ENCODE peak calls at places on chromosomes 4 and X, in ten cellular contexts. G is osteoblast, O is adrenal gland, C is MM.1S, Z is SK-N-SH, F is cardiac muscle cell, H is heart right ventricle, L is A549, U is prostate gland, J is OCI-LY7. I is an unnamed sample. For H3K4me1, the result is how much of the 10 kb centered on the place peaks cover.

GRCh38 chr4:53377319-53378170 is at the start of gene FIP1L1:
- DNase-seq in L (peak), H (peak), U (peak), F (peak), C (peak), J (peak), O (peak), Z (peak), G (peak), I (peak)

GRCh38 chr4:85370400-85371032 is 104.4 kb upstream of the ARHGAP24 start:
- DNase-seq in O (peak), Z (peak), G (no peak), C (peak), H (peak), F (peak), U (no peak), J (peak), L (peak), I (no peak)

GRCh38 chr4:115294717-115295116 is 181.3 kb upstream of the NDST4 start:
- DNase-seq in U (no peak), J (no peak), H (no peak), O (no peak), G (no peak), C (no peak), F (no peak), L (no peak), Z (no peak), I (no peak)

GRCh38 chr4:38728651-38729141 is 54.1 kb downstream of the TLR10 start:
- DNase-seq in C (no peak), U (peak), J (no peak), F (no peak), O (no peak), G (no peak), Z (no peak), H (no peak), L (peak), I (peak)

GRCh38 chr4:8550691-8551090 is 29.5 kb upstream of the GPR78 start:
- DNase-seq in G (peak), C (no peak), J (no peak), O (no peak), H (no peak), F (no peak), L (no peak), Z (peak), U (no peak), I (no peak)

GRCh38 chrX:139120760-139121159 is 409.2 kb upstream of the FGF13 start:
- DNase-seq in L (no peak), G (no peak), U (no peak), H (no peak), C (no peak), Z (no peak), F (no peak), J (no peak), O (no peak), I (no peak)

GRCh38 chr4:109589605-109590004 is 29.6 kb downstream of the MCUB start:
- DNase-seq in F (no peak), U (no peak), G (no peak), C (no peak), O (no peak), J (no peak), Z (no peak), H (no peak), L (no peak), I (no peak)

GRCh38 chr4:80079255-80079923 is 6.4 kb upstream of the ANTXR2 start:
- DNase-seq in L (no peak), Z (no peak), G (no peak), J (no peak), C (no peak), O (no peak), F (no peak), H (no peak), U (no peak), I (no peak)

GRCh38 chrX:70452143-70452733 is 7.6 kb downstream of the DLG3 start:
- DNase-seq in G (peak), O (peak), U (peak), C (peak), Z (peak), L (peak), J (peak), F (peak), H (peak), I (no peak)

GRCh38 chr4:94676910-94677309 is 80.8 kb upstream of the BMPR1B start:
- DNase-seq in F (peak), O (no peak), L (no peak), G (no peak), J (no peak), H (no peak), Z (no peak), C (no peak), U (no peak), I (no peak)

GRCh38 chr4:148059617-148060180 is 327.8 kb downstream of the ARHGAP10 start:
- DNase-seq in Z (no peak), U (no peak), H (peak), F (no peak), G (peak), L (no peak), O (no peak), J (no peak), C (no peak), I (no peak)

GRCh38 chr4:148061139-148061476 is 329.2 kb downstream of the ARHGAP10 start:
- DNase-seq in L (no peak), Z (no peak), U (no peak), J (no peak), F (no peak), G (no peak), H (no peak), O (no peak), C (no peak), I (no peak)

GRCh38 chr4:148061795-148062194 is 329.9 kb downstream of the ARHGAP10 start:
- DNase-seq in C (no peak), L (no peak), H (no peak), Z (no peak), G (no peak), U (no peak), O (no peak), F (no peak), J (no peak), I (no peak)

GRCh38 chr4:148062301-148062950 is 330.5 kb downstream of the ARHGAP10 start:
- DNase-seq in H (no peak), J (no peak), U (no peak), F (no peak), G (peak), O (no peak), L (no peak), C (no peak), Z (no peak), I (no peak)

GRCh38 chr4:148060264-148061138 is 328.6 kb downstream of the ARHGAP10 start:
- DNase-seq in Z (no peak), J (peak), C (no peak), L (no peak), H (no peak), G (no peak), O (no peak), F (no peak), U (no peak), I (no peak)
- H3K4me3 ChIP-seq in Z (no peak), J (peak), C (no peak), L (no peak), H (no peak), G (no peak), O (no peak), F (no peak), U (no peak), I (peak)

GRCh38 chr4:153259679-153260078 is 55.4 kb downstream of the TRIM2 start:
- DNase-seq in G (no peak), H (no peak), L (no peak), C (no peak), O (no peak), J (no peak), Z (no peak), F (no peak), U (no peak), I (no peak)
- H3K4me1 ChIP-seq in G (under half), H (under half), L (under half), C (under half), O (under half), J (under half), Z (under half), F (under half), U (under half), I (under half)

GRCh38 chr4:2930821-2931764 is 32.1 kb downstream of the NOP14 start:
- DNase-seq in O (no peak), C (no peak), L (no peak), H (no peak), U (peak), Z (no peak), J (no peak), G (peak), F (no peak), I (no peak)

GRCh38 chr4:2931765-2932560 is 31.2 kb downstream of the NOP14 start:
- DNase-seq in F (no peak), L (no peak), J (peak), G (peak), U (no peak), Z (no peak), H (peak), C (no peak), O (peak), I (peak)

GRCh38 chr4:2932951-2933565 is 30.1 kb downstream of the NOP14 start:
- DNase-seq in G (peak), J (no peak), L (no peak), F (no peak), Z (peak), U (no peak), H (no peak), C (no peak), O (no peak), I (no peak)

GRCh38 chr4:2933566-2934076 is 29.6 kb downstream of the NOP14 start:
- DNase-seq in U (no peak), C (no peak), L (no peak), G (peak), O (no peak), H (no peak), F (no peak), J (no peak), Z (no peak), I (no peak)

GRCh38 chr4:2932561-2932950 is 30.6 kb downstream of the NOP14 start:
- DNase-seq in H (no peak), J (no peak), G (no peak), U (no peak), C (no peak), L (no peak), Z (no peak), F (no peak), O (no peak), I (no peak)
- H3K4me3 ChIP-seq in H (no peak), J (no peak), G (peak), U (no peak), C (no peak), L (no peak), Z (peak), F (no peak), O (no peak), I (peak)

GRCh38 chr4:78357122-78357521 is 194.4 kb upstream of the ANXA3 start:
- DNase-seq in Z (no peak), C (no peak), L (no peak), J (no peak), F (no peak), U (no peak), G (no peak), H (no peak), O (no peak), I (no peak)
- H3K4me1 ChIP-seq in Z (under half), C (under half), L (under half), J (under half), F (under half), U (under half), G (under half), H (under half), O (under half), I (under half)

GRCh38 chr4:128323401-128323800 is 35.8 kb upstream of the PGRMC2 start:
- DNase-seq in O (no peak), F (no peak), H (no peak), Z (no peak), U (no peak), G (no peak), J (no peak), C (no peak), L (no peak), I (no peak)

GRCh38 chr4:128320656-128321055 is 33.0 kb upstream of the PGRMC2 start:
- DNase-seq in J (no peak), L (no peak), F (no peak), O (no peak), Z (no peak), H (no peak), U (no peak), G (no peak), C (no peak), I (no peak)

GRCh38 chr4:128328106-128328505 is 40.5 kb upstream of the PGRMC2 start:
- DNase-seq in F (no peak), C (no peak), J (no peak), H (no peak), O (no peak), Z (no peak), L (no peak), G (no peak), U (no peak), I (no peak)

GRCh38 chr4:128322311-128322710 is 34.7 kb upstream of the PGRMC2 start:
- DNase-seq in U (no peak), C (no peak), G (no peak), J (no peak), O (no peak), L (peak), H (no peak), F (no peak), Z (no peak), I (no peak)

GRCh38 chr4:128322986-128323385 is 35.4 kb upstream of the PGRMC2 start:
- DNase-seq in H (no peak), G (peak), C (no peak), L (peak), F (peak), O (no peak), Z (no peak), J (no peak), U (no peak), I (no peak)
- H3K4me3 ChIP-seq in H (no peak), G (no peak), C (no peak), L (no peak), F (no peak), O (no peak), Z (no peak), J (no peak), U (no peak), I (no peak)